ENCODE peak calls at places on chromosomes 7 and 10, in five cellular contexts. O is neural progenitor cell; E is testis; P is tibial artery; T is CD8-positive, alpha-beta memory T cell. I is an unnamed sample.

GRCh38 chr10:90969947-90970673 is 49.2 kb upstream of the ANKRD1 start:
- DNase-seq in O (no peak), E (no peak), P (no peak), T (no peak), I (no peak)

GRCh38 chr7:696426-697258 is 29.9 kb upstream of the DNAAF5 start:
- DNase-seq in O (no peak), E (no peak), P (no peak), T (no peak), I (no peak)

GRCh38 chr7:78953726-78954363 is 499.6 kb downstream of the MAGI2 start:
- DNase-seq in O (no peak), E (no peak), P (no peak), T (no peak), I (no peak)

GRCh38 chr10:113960617-113961260 is 82.9 kb upstream of the ADRB1 start:
- DNase-seq in O (peak), E (no peak), P (no peak), T (peak), I (no peak)

GRCh38 chr10:33334170-33334838 is at the start of gene NRP1:
- DNase-seq in O (peak), E (peak), P (peak), T (no peak), I (no peak)

GRCh38 chr7:111788426-111788825 is 226.1 kb upstream of the IMMP2L start:
- DNase-seq in O (peak), E (no peak), P (no peak), T (no peak), I (no peak)

GRCh38 chr7:93890464-93891068 is at the start of gene TFPI2:
- DNase-seq in O (peak), E (peak), P (no peak), T (no peak), I (peak)

GRCh38 chr7:66537876-66538275 is 90.8 kb upstream of the KCTD7 start:
- DNase-seq in O (no peak), E (no peak), P (no peak), T (no peak), I (no peak)

GRCh38 chr10:100100651-100101525 is 19.2 kb upstream of the CPN1 start:
- DNase-seq in O (peak), E (no peak), P (no peak), T (no peak), I (no peak)

GRCh38 chr10:64617071-64617470 is 1095.9 kb downstream of the REEP3 start:
- DNase-seq in O (no peak), E (no peak), P (no peak), T (no peak), I (no peak)

GRCh38 chr7:43637114-43637806 is 54.4 kb downstream of the STK17A start:
- DNase-seq in O (no peak), E (no peak), P (no peak), T (no peak), I (no peak)

GRCh38 chr7:149598721-149599308 is 101.2 kb upstream of the ZNF746 start:
- DNase-seq in O (peak), E (no peak), P (no peak), T (no peak), I (no peak)

GRCh38 chr10:96910488-96911395 is 78.6 kb downstream of the LCOR start:
- DNase-seq in O (peak), E (no peak), P (no peak), T (no peak), I (no peak)

GRCh38 chr10:87775766-87776165 is 42.3 kb downstream of the ATAD1 start:
- DNase-seq in O (no peak), E (no peak), P (no peak), T (no peak), I (no peak)
- H3K27ac ChIP-seq in O (no peak), E (no peak), P (no peak), T (no peak), I (no peak)

DNA sequence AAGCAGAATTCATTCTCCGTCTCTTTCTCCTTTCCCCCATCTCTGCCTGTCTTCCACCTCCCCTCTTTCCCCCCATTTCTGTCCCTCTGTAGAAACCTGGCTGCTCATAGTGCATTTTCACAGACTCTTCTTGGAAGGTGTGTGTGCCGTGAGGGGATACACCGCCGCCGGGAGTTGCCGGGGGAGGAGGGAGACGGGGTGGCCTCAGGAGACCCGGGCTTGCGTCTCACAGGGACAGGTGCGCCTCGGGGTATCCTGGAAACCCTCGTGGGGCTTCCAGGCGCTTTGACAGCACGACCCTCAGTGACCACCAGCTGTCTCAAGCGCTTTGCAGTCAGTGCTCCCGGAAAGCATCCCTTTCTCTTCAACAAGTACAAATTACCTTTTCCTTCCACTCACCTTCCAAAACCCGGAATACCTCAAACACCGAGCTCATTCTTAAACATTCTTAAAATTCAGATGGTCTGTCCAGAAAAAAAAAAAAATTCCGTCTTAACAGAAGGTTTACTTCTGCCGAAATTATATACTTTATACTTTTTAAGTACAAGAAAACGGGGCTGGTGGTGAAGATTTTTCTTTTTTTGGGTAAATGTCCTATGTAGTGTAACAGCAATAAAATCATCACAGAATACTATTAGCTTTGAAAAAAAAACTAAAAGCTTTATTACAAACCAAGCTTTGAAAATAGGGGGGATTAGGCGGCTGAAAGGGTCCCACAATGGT is 8.2 kb downstream of the EMX2 start:
- DNase-seq in O (peak), E (no peak), P (no peak), T (no peak), I (no peak)
- H3K4me3 ChIP-seq in O (peak), E (no peak), P (no peak), T (no peak), I (no peak)

GRCh38 chr7:42606217-42606905 is 305.5 kb downstream of the C7orf25 start:
- DNase-seq in O (no peak), E (no peak), P (no peak), T (no peak), I (no peak)
- H3K27ac ChIP-seq in O (no peak), E (no peak), P (no peak), T (no peak), I (no peak)

DNA sequence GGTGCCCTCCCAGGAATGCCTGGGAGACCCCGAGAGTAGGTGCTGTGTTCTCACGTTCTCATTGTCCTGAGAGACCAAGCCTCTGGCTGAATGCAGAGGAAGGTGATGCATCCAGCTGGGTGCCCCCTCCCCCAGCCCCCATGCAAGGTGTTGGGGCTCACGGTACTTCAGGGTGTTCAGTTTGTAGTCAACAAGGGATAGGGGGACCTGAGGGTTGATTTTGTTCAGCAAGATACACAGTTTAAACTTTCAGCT is 60.4 kb upstream of the DUSP5 start:
- DNase-seq in O (no peak), E (no peak), P (no peak), T (no peak), I (no peak)
- H3K4me3 ChIP-seq in O (no peak), E (no peak), P (no peak), T (no peak), I (no peak)

GRCh38 chr7:139955098-139955820 is 107.5 kb downstream of the PARP12 start:
- DNase-seq in O (no peak), E (no peak), P (no peak), T (no peak), I (no peak)
- H3K27ac ChIP-seq in O (no peak), E (no peak), P (no peak), T (no peak), I (no peak)

DNA sequence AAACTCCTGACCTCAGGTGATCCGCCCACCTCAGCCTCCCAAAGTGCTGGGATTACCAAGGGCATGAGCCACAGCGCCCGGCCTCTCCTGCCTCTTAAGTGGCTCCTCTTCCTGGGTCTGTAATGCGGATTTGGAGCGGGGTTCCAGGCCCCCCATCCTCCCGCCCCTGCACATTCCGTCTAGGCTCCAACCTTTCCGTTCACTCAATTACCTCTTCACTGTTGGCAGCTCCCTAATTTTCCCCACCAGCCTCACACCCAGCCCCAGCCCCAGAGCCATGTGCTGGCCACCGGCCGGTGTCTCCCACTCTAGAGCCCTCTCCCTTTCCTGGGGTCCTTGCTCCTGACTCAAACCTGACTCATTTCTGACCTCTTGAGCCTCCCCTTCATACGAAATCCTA is 16.6 kb downstream of the ASB13 start:
- DNase-seq in O (no peak), E (no peak), P (peak), T (no peak), I (no peak)
- H3K4me3 ChIP-seq in O (no peak), E (no peak), P (no peak), T (no peak), I (no peak)

DNA sequence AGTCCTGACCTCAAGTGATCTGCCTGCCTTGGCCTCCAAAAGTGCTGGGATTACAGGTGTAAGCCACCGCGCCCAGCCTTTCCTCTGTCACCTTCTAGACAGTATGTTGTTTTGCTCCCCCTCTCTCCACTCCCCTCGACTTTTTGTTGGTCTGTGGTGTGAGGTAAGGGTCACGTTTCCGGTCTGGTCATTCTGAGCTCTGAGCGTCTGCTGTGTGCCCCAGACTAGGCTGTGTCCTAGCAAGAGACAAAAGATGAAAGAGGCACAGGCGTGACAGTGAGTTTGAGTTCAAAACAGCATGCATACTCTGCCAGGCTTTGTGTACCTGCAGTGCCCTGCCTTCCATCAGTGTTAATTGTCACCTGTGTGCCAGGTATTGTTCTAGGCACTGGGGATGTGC is 87.4 kb upstream of the PPIF start:
- DNase-seq in O (no peak), E (no peak), P (no peak), T (no peak), I (no peak)
- H3K27ac ChIP-seq in O (no peak), E (no peak), P (no peak), T (no peak), I (no peak)

DNA sequence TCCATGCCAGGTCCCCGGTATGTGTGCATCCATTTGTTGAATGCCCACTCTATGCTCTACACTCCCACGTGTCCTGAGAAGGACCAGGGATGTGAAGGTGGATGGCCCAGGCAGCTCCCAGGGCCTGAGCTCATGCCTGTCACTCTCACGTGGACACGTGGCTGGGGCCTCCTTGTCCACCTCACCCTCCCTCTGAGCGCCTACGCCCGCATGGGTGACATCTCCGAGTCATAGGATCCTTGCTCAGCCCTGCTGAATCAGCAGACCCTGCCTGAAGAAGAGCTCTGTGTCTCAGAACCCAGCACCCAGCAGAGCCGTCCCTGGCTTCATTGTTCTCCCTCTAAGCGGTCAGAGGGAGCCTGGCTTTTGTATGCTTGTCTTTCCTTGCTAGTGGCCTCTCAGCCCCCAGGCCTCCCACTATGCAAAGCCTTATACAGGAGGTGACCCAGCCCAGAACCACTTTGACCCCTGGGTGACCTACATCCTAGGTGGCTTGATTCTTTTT is 107.9 kb upstream of the PPIF start:
- DNase-seq in O (peak), E (peak), P (peak), T (no peak), I (no peak)
- H3K4me3 ChIP-seq in O (peak), E (no peak), P (no peak), T (no peak), I (no peak)

GRCh38 chr7:102416406-102416805 is 17.0 kb upstream of the ORAI2 start:
- DNase-seq in O (no peak), E (no peak), P (no peak), T (no peak), I (no peak)
- H3K27ac ChIP-seq in O (no peak), E (no peak), P (no peak), T (peak), I (no peak)

DNA sequence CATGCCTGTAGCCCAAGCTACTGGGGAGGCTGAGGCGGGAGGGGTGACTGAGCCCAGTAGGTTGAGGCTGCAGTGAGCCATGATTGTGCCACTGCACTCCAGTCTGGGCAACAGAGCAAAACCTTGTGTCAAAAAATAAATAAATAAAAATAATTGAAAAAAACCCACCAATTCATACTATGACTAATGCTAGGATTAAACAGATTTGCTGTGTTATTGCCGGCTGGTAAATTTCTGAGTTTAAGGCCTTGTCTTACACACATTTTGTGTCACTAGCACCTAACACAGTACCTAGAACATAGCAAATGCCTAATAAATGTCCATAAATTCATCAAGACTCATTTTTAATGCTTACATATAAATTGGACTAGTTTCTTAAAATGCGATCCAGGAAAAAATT is 8.7 kb downstream of the ESYT2 start:
- DNase-seq in O (no peak), E (no peak), P (no peak), T (no peak), I (no peak)
- H3K4me3 ChIP-seq in O (no peak), E (no peak), P (no peak), T (no peak), I (peak)